ENCODE peak calls at places on chromosomes 6 and 20, in eight cellular contexts. K, E, R, B, U, H, T and X are unnamed samples.

GRCh38 chr20:45423700-45424099 is 7.8 kb downstream of the PIGT start:
- DNase-seq in K (no peak), E (no peak), R (no peak), B (no peak), U (no peak), H (no peak), T (no peak), X (no peak)

GRCh38 chr20:38032585-38033329 is 499 bp downstream of the TTI1 start:
- DNase-seq in K (no peak), E (no peak), R (no peak), B (no peak), U (no peak), H (no peak), T (no peak), X (no peak)

GRCh38 chr6:71412559-71412958 is 123.9 kb downstream of the OGFRL1 start:
- DNase-seq in K (no peak), E (no peak), R (no peak), B (no peak), U (no peak), H (no peak), T (no peak), X (no peak)

GRCh38 chr20:40992349-40993113 is 36.1 kb upstream of the TOP1 start:
- DNase-seq in K (no peak), E (no peak), R (no peak), B (no peak), U (no peak), H (no peak), T (no peak), X (no peak)

GRCh38 chr6:5072440-5072839 is 12.7 kb upstream of the PPP1R3G start:
- DNase-seq in K (no peak), E (no peak), R (no peak), B (no peak), U (no peak), H (no peak), T (no peak), X (no peak)

GRCh38 chr6:107667790-107668189 is 156.3 kb downstream of the SCML4 start:
- DNase-seq in K (no peak), E (no peak), R (peak), B (no peak), U (no peak), H (no peak), T (no peak), X (no peak)

GRCh38 chr20:57991211-57991841 is 237.1 kb downstream of the ANKRD60 start:
- DNase-seq in K (peak), E (no peak), R (no peak), B (peak), U (no peak), H (no peak), T (peak), X (no peak)

GRCh38 chr20:61042501-61043385 is 209.3 kb upstream of the CDH4 start:
- DNase-seq in K (peak), E (no peak), R (no peak), B (no peak), U (no peak), H (no peak), T (no peak), X (no peak)

GRCh38 chr20:64229537-64230061 is 25.9 kb upstream of the PCMTD2 start:
- DNase-seq in K (no peak), E (no peak), R (no peak), B (no peak), U (no peak), H (no peak), T (no peak), X (no peak)